ENCODE peak calls at places on chromosomes 6 and 20, in five cellular contexts. W, Z, K, G and N are unnamed samples.

GRCh38 chr20:49187330-49188100 is 619 bp downstream of the STAU1 start:
- DNase-seq in Z (no peak), K (no peak), W (no peak), G (no peak), N (no peak)

GRCh38 chr6:20509211-20509610 is 25.0 kb upstream of the CDKAL1 start:
- DNase-seq in W (no peak), G (no peak), K (no peak), Z (no peak), N (no peak)

GRCh38 chr6:149169761-149170359 is 147.7 kb upstream of the TAB2 start:
- DNase-seq in Z (no peak), K (no peak), G (no peak), W (no peak), N (no peak)

GRCh38 chr6:167396659-167397490 is 72.0 kb downstream of the TTLL2 start:
- DNase-seq in W (no peak), G (no peak), Z (no peak), K (peak; percentile 81), N (no peak)

GRCh38 chr20:53036992-53037391 is 64.8 kb downstream of the TSHZ2 start:
- DNase-seq in W (no peak), G (no peak), Z (no peak), K (no peak), N (no peak)

GRCh38 chr6:105485456-105485855 is 82.6 kb upstream of the PREP start:
- DNase-seq in Z (no peak), G (no peak), W (no peak), K (no peak), N (no peak)

GRCh38 chr6:143589162-143589561 is 77.6 kb upstream of the FUCA2 start:
- DNase-seq in G (no peak), W (no peak), Z (no peak), K (no peak), N (no peak)

GRCh38 chr20:9884061-9884460 is 45.2 kb upstream of the PAK5 start:
- DNase-seq in W (no peak), G (no peak), K (no peak), Z (no peak), N (no peak)

GRCh38 chr6:33441457-33441856 is 12.9 kb upstream of the ZBTB9 start:
- DNase-seq in Z (no peak), W (no peak), K (no peak), G (no peak), N (no peak)

GRCh38 chr6:122389704-122390103 is 9.7 kb upstream of the HSF2 start:
- DNase-seq in Z (peak; percentile 25), W (no peak), K (peak; percentile 23), G (no peak), N (no peak)

GRCh38 chr20:62832951-62833391 is 16.1 kb downstream of the COL9A3 start:
- DNase-seq in K (no peak), G (no peak), Z (no peak), W (no peak), N (no peak)

GRCh38 chr20:20174089-20174835 is 121.9 kb downstream of the CFAP61 start:
- DNase-seq in G (no peak), W (no peak), K (no peak), Z (no peak), N (no peak)

GRCh38 chr20:48470141-48470540 is 357.7 kb downstream of the PREX1 start:
- DNase-seq in K (no peak), Z (no peak), W (no peak), G (no peak), N (no peak)

GRCh38 chr6:75673885-75674284 is 72.2 kb downstream of the SENP6 start:
- DNase-seq in W (no peak), G (no peak), K (peak; percentile 15), Z (no peak), N (peak; percentile 15)

GRCh38 chr6:169326067-169326799 is 72.6 kb upstream of the THBS2 start:
- DNase-seq in K (peak; percentile 54), Z (peak; percentile 52), G (no peak), W (no peak), N (peak; percentile 39)

GRCh38 chr20:6705106-6705766 is 62.2 kb upstream of the BMP2 start:
- DNase-seq in Z (no peak), G (no peak), K (no peak), W (no peak), N (no peak)

GRCh38 chr6:110328231-110328630 is 29.9 kb downstream of the METTL24 start:
- DNase-seq in K (no peak), G (no peak), W (no peak), Z (peak; percentile 63), N (no peak)

GRCh38 chr6:42230320-42231034 is 12.8 kb upstream of the MRPS10 start:
- DNase-seq in K (no peak), G (no peak), W (peak; percentile 40), Z (peak; percentile 33), N (peak; percentile 40)
- TF ChIP-seq CTCF in K (peak; percentile 65), G (peak; percentile 46), W (peak; percentile 80), Z (peak; percentile 41), N (peak; percentile 58)

DNA sequence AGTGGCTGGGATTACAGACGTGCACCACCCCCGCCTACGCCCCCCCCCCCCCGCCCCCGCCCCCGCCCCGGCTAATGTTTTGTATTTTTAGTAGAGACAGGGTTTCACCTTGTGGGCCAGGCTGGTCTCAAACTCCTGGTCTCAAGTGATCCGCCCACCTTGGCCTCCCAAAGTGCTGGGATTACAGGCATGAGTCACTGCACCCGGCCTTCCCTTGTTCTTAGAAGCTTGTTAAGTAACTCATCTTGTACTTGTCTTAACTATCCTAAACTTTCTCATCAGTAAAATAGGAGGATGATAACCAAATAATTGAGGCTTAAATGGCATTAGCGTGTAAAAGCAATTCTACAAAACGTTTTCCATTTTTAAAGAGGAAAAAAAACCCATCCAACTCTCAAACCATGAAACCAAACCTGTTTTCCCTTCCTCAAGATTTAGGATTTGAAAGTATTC is 4.2 kb downstream of the CDYL start:
- DNase-seq in Z (peak; percentile 67), W (no peak), G (no peak), K (no peak), N (peak; percentile 15)
- TF ChIP-seq BHLHE40 in Z (no peak), W (no peak), G (no peak), K (no peak), N (no peak)

GRCh38 chr6:129475477-129476247 is 234.3 kb downstream of the ARHGAP18 start:
- DNase-seq in K (no peak), Z (peak; percentile 4), W (no peak), G (no peak), N (no peak)
- TF ChIP-seq CTCF in K (peak; percentile 56), Z (no peak), W (no peak), G (no peak), N (no peak)

GRCh38 chr20:61803903-61804804 is 261.5 kb downstream of the TAF4 start:
- DNase-seq in G (peak; percentile 3), W (no peak), K (no peak), Z (peak; percentile 7), N (no peak)
- TF ChIP-seq BHLHE40 in G (no peak), W (no peak), K (no peak), Z (no peak), N (no peak)

DNA sequence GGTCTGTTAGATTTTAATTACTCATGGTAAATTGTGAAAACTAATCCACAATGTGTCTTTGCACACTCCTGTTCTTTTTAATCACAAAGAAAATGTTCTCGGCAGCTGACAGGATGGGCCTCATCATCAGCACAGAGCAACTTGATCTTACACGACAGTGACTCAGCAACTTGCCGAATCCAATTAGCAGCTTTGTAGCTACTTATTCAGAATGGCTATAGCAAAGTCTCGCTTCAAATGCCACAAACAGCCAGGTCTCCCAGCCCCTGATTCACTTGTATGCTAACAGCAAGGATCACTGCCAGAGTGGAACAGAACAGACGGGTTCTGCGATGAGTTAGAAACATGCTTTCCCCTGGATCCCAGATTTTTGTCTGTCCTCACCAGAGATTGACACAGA is 254.4 kb downstream of the NRN1 start:
- DNase-seq in W (no peak), K (no peak), G (no peak), Z (peak; percentile 82), N (no peak)
- TF ChIP-seq CTCF in W (no peak), K (no peak), G (no peak), Z (no peak), N (no peak)

GRCh38 chr6:5516036-5516435 is 254.7 kb downstream of the FARS2 start:
- DNase-seq in K (no peak), W (no peak), Z (no peak), G (no peak), N (no peak)
- TF ChIP-seq BHLHE40 in K (no peak), W (no peak), Z (no peak), G (no peak), N (no peak)